ENCODE peak calls at places on chromosomes 4 and X, in seven cellular contexts. N is activated T-helper 1 cell treated with anti-CD3 and anti-CD28 coated beads, Interleukin-2, amount 50 U/mL, for 16 hours; R is iris pigment epithelial cell; H is kidney; M is GM06990; A is activated naive CD4-positive, alpha-beta T cell treated with anti-CD3 and anti-CD28 coated beads for 36 hours; K is T-helper 9 cell. D is an unnamed sample.

GRCh38 chr4:88442636-88443260 is 14.2 kb upstream of the HERC5 start:
- DNase-seq in N (no peak), R (no peak), H (no peak), M (no peak), A (no peak), K (no peak), D (no peak)

GRCh38 chr4:11005321-11005720 is 320.8 kb upstream of the CLNK start:
- DNase-seq in N (no peak), R (no peak), H (no peak), M (no peak), A (no peak), K (no peak), D (no peak)

GRCh38 chrX:23819385-23820234 is 36.6 kb downstream of the SAT1 start:
- DNase-seq in N (no peak), R (peak; percentile 49), H (no peak), M (no peak), A (no peak), K (no peak), D (peak; percentile 40)

GRCh38 chr4:86898562-86898961 is 6.3 kb upstream of the C4orf36 start:
- DNase-seq in N (no peak), R (peak; percentile 29), H (no peak), M (no peak), A (peak; percentile 23), K (no peak), D (peak; percentile 17)

GRCh38 chrX:123673813-123674212 is 59.0 kb downstream of the THOC2 start:
- DNase-seq in N (no peak), R (peak; percentile 48), H (no peak), M (no peak), A (no peak), K (no peak), D (no peak)

GRCh38 chr4:140071806-140072205 is 82.2 kb downstream of the MAML3 start:
- DNase-seq in N (peak; percentile 15), R (peak; percentile 98), H (no peak), M (peak; percentile 36), A (peak; percentile 89), K (peak; percentile 21), D (peak; percentile 91)

GRCh38 chrX:17535229-17535628 is 160.2 kb downstream of the NHS start:
- DNase-seq in N (no peak), R (peak; percentile 26), H (no peak), M (no peak), A (peak; percentile 73), K (peak; percentile 3), D (peak; percentile 20)

GRCh38 chr4:150173854-150174398 is 95.7 kb downstream of the DCLK2 start:
- DNase-seq in N (no peak), R (peak; percentile 25), H (no peak), M (no peak), A (no peak), K (no peak), D (no peak)

GRCh38 chr4:3644849-3645627 is 112.8 kb upstream of the LRPAP1 start:
- DNase-seq in N (no peak), R (no peak), H (peak; percentile 86), M (no peak), A (no peak), K (no peak), D (no peak)